ENCODE peak calls at places on chromosome 12, in five cellular contexts. M is esophagus squamous epithelium; L is neural progenitor cell; J is thoracic aorta; K is CD8-positive, alpha-beta T cell. R is an unnamed sample.

GRCh38 chr12:43861847-43862150 is 25.9 kb downstream of the TMEM117 start:
- DNase-seq in M (no peak), L (no peak), J (no peak), K (no peak), R (no peak)

GRCh38 chr12:7959278-7960063 is 23.5 kb upstream of the SLC2A3 start:
- DNase-seq in M (no peak), L (peak), J (no peak), K (peak), R (peak)

GRCh38 chr12:109938947-109939346 is 38.9 kb downstream of the TCHP start:
- DNase-seq in M (no peak), L (no peak), J (no peak), K (no peak), R (no peak)

GRCh38 chr12:6613015-6613775 is 6.0 kb upstream of the CHD4 start:
- DNase-seq in M (no peak), L (peak), J (peak), K (peak), R (peak)

GRCh38 chr12:5713599-5714001 is 231.5 kb downstream of the ANO2 start:
- DNase-seq in M (no peak), L (no peak), J (no peak), K (no peak), R (no peak)

GRCh38 chr12:54974281-54974680 is 10.3 kb downstream of the TESPA1 start:
- DNase-seq in M (no peak), L (no peak), J (no peak), K (no peak), R (no peak)

GRCh38 chr12:17206553-17206952 is 600.6 kb upstream of the LMO3 start:
- DNase-seq in M (no peak), L (no peak), J (no peak), K (no peak), R (no peak)

GRCh38 chr12:5580911-5581488 is 149.1 kb downstream of the NTF3 start:
- DNase-seq in M (no peak), L (no peak), J (no peak), K (no peak), R (no peak)

GRCh38 chr12:130761537-130762318 is 45.6 kb upstream of the RIMBP2 start:
- DNase-seq in M (no peak), L (peak), J (no peak), K (peak), R (peak)

GRCh38 chr12:53952871-53953734 is 1.6 kb upstream of the HOXC12 start:
- DNase-seq in M (no peak), L (peak), J (no peak), K (no peak), R (no peak)

GRCh38 chr12:78447373-78447772 is 417.2 kb upstream of the SYT1 start:
- DNase-seq in M (no peak), L (no peak), J (no peak), K (no peak), R (no peak)

GRCh38 chr12:32148372-32148771 is 41.7 kb downstream of the BICD1 start:
- DNase-seq in M (no peak), L (no peak), J (no peak), K (no peak), R (peak)

GRCh38 chr12:64780531-64781373 is 21.5 kb upstream of the GNS start:
- DNase-seq in M (no peak), L (peak), J (no peak), K (no peak), R (peak)

GRCh38 chr12:22467190-22467589 is 77.2 kb downstream of the C2CD5 start:
- DNase-seq in M (no peak), L (no peak), J (no peak), K (no peak), R (no peak)

GRCh38 chr12:77940011-77940423 is 109.3 kb downstream of the NAV3 start:
- DNase-seq in M (no peak), L (no peak), J (no peak), K (no peak), R (peak)

GRCh38 chr12:129659927-129660326 is 243.9 kb downstream of the TMEM132D start:
- DNase-seq in M (no peak), L (no peak), J (no peak), K (no peak), R (no peak)

GRCh38 chr12:75606146-75606545 is 94.7 kb upstream of the KRR1 start:
- DNase-seq in M (no peak), L (no peak), J (no peak), K (no peak), R (no peak)

GRCh38 chr12:70271025-70271424 is 27.8 kb downstream of the CNOT2 start:
- DNase-seq in M (no peak), L (no peak), J (no peak), K (no peak), R (no peak)

GRCh38 chr12:112188130-112188830 is 62.9 kb downstream of the TRAFD1 start:
- DNase-seq in M (no peak), L (no peak), J (no peak), K (no peak), R (no peak)

GRCh38 chr12:116926283-116927243 is 15.8 kb downstream of the FBXW8 start:
- DNase-seq in M (no peak), L (no peak), J (no peak), K (no peak), R (no peak)

GRCh38 chr12:126353604-126354003 is 1288.4 kb downstream of the AACS start:
- DNase-seq in M (no peak), L (no peak), J (no peak), K (no peak), R (peak)

GRCh38 chr12:54984602-54985376 is at the start of gene TESPA1:
- DNase-seq in M (peak), L (no peak), J (peak), K (peak), R (no peak)

GRCh38 chr12:13187399-13187798 is 9.1 kb upstream of the EMP1 start:
- DNase-seq in M (no peak), L (no peak), J (no peak), K (no peak), R (peak)

GRCh38 chr12:45503887-45504286 is 225.6 kb upstream of the ARID2 start:
- DNase-seq in M (no peak), L (no peak), J (no peak), K (no peak), R (no peak)

GRCh38 chr12:95763809-95764253 is 26.7 kb downstream of the NTN4 start:
- DNase-seq in M (no peak), L (no peak), J (peak), K (no peak), R (peak)

GRCh38 chr12:109449845-109450532 is 27.1 kb downstream of the KCTD10 start:
- DNase-seq in M (no peak), L (no peak), J (no peak), K (no peak), R (no peak)

GRCh38 chr12:11927311-11927935 is 143.3 kb upstream of the BCL2L14 start:
- DNase-seq in M (no peak), L (peak), J (no peak), K (no peak), R (no peak)

GRCh38 chr12:114274131-114274530 is 131.8 kb downstream of the TBX5 start:
- DNase-seq in M (no peak), L (no peak), J (no peak), K (no peak), R (no peak)

GRCh38 chr12:77767756-77768343 is 62.8 kb upstream of the NAV3 start:
- DNase-seq in M (no peak), L (no peak), J (no peak), K (no peak), R (no peak)

DNA sequence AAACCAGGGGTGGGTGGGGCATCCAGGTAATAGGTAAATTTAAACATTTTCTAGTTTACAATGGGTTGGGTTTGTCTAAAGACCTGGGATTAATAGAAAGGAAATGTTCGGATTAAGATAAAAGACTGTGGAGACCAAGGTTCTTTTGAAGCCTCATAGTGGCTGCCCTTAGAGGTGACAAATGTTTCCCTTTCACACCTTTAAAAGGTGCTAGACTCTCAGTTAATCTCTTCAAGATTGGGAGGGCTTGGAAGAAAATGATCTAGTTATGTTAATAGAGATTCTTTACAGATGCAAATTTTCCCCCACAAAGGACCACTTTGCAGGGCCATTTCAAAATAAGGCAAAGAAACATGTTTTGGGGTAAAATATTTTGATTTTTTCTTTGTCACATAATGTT is 39.0 kb downstream of the TMTC2 start:
- DNase-seq in M (no peak), L (no peak), J (no peak), K (no peak), R (no peak)
- H3K4me3 ChIP-seq in M (no peak), L (no peak), J (no peak), K (no peak), R (no peak)

DNA sequence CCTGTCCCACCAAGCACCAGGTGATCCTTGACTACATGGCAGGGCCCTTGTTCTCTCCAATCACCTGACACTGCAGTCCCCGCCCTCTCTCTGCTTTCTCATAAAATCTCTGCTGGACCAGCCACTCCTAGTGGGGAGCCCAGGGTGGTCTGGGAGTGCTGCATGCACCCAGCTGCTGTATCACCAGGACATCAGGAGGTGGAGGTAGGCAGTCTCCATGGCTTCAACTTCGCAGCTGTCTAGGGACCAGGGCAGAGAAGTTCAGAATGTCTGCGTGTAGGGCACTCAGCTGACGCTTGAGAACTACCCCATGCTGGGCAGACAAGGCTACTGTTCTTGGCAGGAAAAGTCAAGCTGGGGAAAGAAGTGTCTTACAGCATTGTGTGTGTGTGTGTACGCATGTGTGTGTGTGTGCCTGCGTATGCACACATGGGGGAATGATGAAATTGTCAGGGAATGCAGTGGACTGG is 2.6 kb downstream of the WSCD2 start:
- DNase-seq in M (no peak), L (peak), J (no peak), K (no peak), R (no peak)
- H3K4me3 ChIP-seq in M (no peak), L (no peak), J (no peak), K (no peak), R (no peak)

GRCh38 chr12:93167331-93167730 is 210.4 kb upstream of the NUDT4 start:
- DNase-seq in M (no peak), L (no peak), J (no peak), K (no peak), R (no peak)
- H3K4me3 ChIP-seq in M (no peak), L (peak), J (no peak), K (no peak), R (no peak)

GRCh38 chr12:118980407-118981014 is 830 bp upstream of the SRRM4 start:
- DNase-seq in M (no peak), L (peak), J (no peak), K (no peak), R (no peak)

GRCh38 chr12:118983147-118983824 is 1.9 kb downstream of the SRRM4 start:
- DNase-seq in M (no peak), L (no peak), J (no peak), K (no peak), R (no peak)

GRCh38 chr12:118981285-118982201 is at the start of gene SRRM4:
- DNase-seq in M (no peak), L (peak), J (no peak), K (no peak), R (no peak)

GRCh38 chr12:118982308-118982707 is 967 bp downstream of the SRRM4 start:
- DNase-seq in M (no peak), L (no peak), J (no peak), K (no peak), R (no peak)

GRCh38 chr12:118979763-118980406 is 1.5 kb upstream of the SRRM4 start:
- DNase-seq in M (no peak), L (peak), J (no peak), K (no peak), R (peak)
- H3K4me3 ChIP-seq in M (no peak), L (peak), J (no peak), K (no peak), R (no peak)

GRCh38 chr12:69002969-69003368 is 70.0 kb upstream of the CPM start:
- DNase-seq in M (no peak), L (no peak), J (no peak), K (no peak), R (no peak)

GRCh38 chr12:69007166-69007857 is 74.3 kb upstream of the CPM start:
- DNase-seq in M (no peak), L (peak), J (no peak), K (no peak), R (peak)

GRCh38 chr12:69008510-69008909 is 75.5 kb upstream of the CPM start:
- DNase-seq in M (no peak), L (no peak), J (no peak), K (no peak), R (peak)

DNA sequence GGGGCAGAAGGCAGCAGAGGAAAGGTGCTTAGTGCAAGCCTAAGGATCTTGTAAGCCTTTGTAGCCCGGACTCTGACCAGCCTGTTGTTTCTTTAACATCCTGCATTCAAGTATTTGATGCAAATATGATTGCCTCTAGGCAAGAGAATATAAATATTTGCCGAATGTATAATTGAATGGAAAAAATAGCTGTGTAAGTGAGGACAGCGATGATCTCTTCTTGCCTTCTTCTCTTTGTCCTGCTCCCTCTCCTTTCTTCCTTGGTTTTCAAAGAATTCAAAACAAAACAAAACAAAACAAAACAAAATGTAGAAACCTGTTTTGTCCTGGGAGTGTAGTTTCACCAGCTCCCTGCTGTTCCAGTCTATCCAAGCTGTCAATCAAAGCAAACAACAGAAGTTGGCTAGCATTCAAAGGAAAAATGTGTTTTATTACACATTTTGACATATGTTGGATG is 74.9 kb upstream of the CPM start:
- DNase-seq in M (no peak), L (peak), J (no peak), K (no peak), R (peak)
- H3K4me3 ChIP-seq in M (no peak), L (peak), J (no peak), K (no peak), R (peak)

R was measured in epithelial cell of esophagus.